ENCODE peak calls at places on chromosomes 13 and 19, in ten cellular contexts. A is ovary; Z is tibial nerve; D is tibial artery; C is RWPE2; G is K562; M is CD8-positive, alpha-beta T cell; S is psoas muscle; E is astrocyte; F is endodermal cell. H is an unnamed sample.

GRCh38 chr13:110557610-110558305 is 3.8 kb downstream of the RAB20 start:
- DNase-seq in A (no peak), Z (no peak), D (no peak), C (no peak), G (no peak), M (no peak), S (no peak), E (no peak), F (no peak), H (no peak)

GRCh38 chr19:2549701-2550191 is 73.8 kb downstream of the GADD45B start:
- DNase-seq in A (no peak), Z (peak), D (peak), C (no peak), G (no peak), M (no peak), S (peak), E (peak), F (no peak), H (no peak)

GRCh38 chr19:56403764-56404704 is at the start of gene ZNF583:
- DNase-seq in A (peak), Z (peak), D (peak), C (peak), G (peak), M (peak), S (peak), E (peak), F (peak), H (peak)

GRCh38 chr19:32416749-32417469 is 11.3 kb downstream of the DPY19L3 start:
- DNase-seq in A (no peak), Z (no peak), D (no peak), C (no peak), G (no peak), M (no peak), S (no peak), E (peak), F (no peak), H (no peak)

GRCh38 chr13:44695520-44695919 is 119.4 kb upstream of the TSC22D1 start:
- DNase-seq in A (no peak), Z (no peak), D (no peak), C (no peak), G (no peak), M (no peak), S (no peak), E (no peak), F (no peak), H (no peak)

GRCh38 chr19:1213391-1214286 is 8.1 kb downstream of the STK11 start:
- DNase-seq in A (peak), Z (no peak), D (peak), C (peak), G (no peak), M (no peak), S (peak), E (peak), F (no peak), H (peak)

GRCh38 chr13:72386138-72386684 is 341.2 kb downstream of the MZT1 start:
- DNase-seq in A (no peak), Z (no peak), D (no peak), C (no peak), G (no peak), M (no peak), S (no peak), E (no peak), F (no peak), H (no peak)

GRCh38 chr13:74136089-74136658 is 2.0 kb upstream of the KLF12 start:
- DNase-seq in A (peak), Z (no peak), D (peak), C (peak), G (no peak), M (no peak), S (peak), E (peak), F (no peak), H (peak)

GRCh38 chr13:36865265-36865664 is 46.2 kb downstream of the RFXAP start:
- DNase-seq in A (no peak), Z (no peak), D (no peak), C (no peak), G (no peak), M (no peak), S (no peak), E (no peak), F (no peak), H (no peak)

GRCh38 chr13:36766295-36766694 is 52.7 kb upstream of the RFXAP start:
- DNase-seq in A (no peak), Z (no peak), D (no peak), C (no peak), G (no peak), M (no peak), S (no peak), E (peak), F (no peak), H (no peak)

GRCh38 chr19:48631254-48631653 is 5.9 kb downstream of the DBP start:
- DNase-seq in A (peak), Z (no peak), D (no peak), C (no peak), G (no peak), M (no peak), S (no peak), E (no peak), F (peak), H (no peak)

GRCh38 chr19:51107406-51108065 is 673 bp downstream of the CTU1 start:
- DNase-seq in A (no peak), Z (no peak), D (no peak), C (no peak), G (peak), M (no peak), S (no peak), E (peak), F (no peak), H (no peak)

GRCh38 chr13:109389892-109390345 is 396.5 kb downstream of the IRS2 start:
- DNase-seq in A (no peak), Z (no peak), D (no peak), C (no peak), G (no peak), M (no peak), S (no peak), E (no peak), F (no peak), H (no peak)

GRCh38 chr19:1290699-1291651 is 5.3 kb downstream of the EFNA2 start:
- DNase-seq in A (no peak), Z (no peak), D (no peak), C (no peak), G (no peak), M (no peak), S (no peak), E (no peak), F (no peak), H (no peak)

GRCh38 chr13:70347947-70348620 is 239.8 kb upstream of the KLHL1 start:
- DNase-seq in A (no peak), Z (no peak), D (no peak), C (no peak), G (no peak), M (no peak), S (no peak), E (no peak), F (no peak), H (no peak)

GRCh38 chr13:60379837-60380236 is 17.2 kb upstream of the TDRD3 start:
- DNase-seq in A (no peak), Z (no peak), D (no peak), C (no peak), G (no peak), M (no peak), S (no peak), E (no peak), F (no peak), H (no peak)

GRCh38 chr19:20661150-20661819 is at the start of gene ZNF626:
- DNase-seq in A (peak), Z (peak), D (peak), C (peak), G (peak), M (peak), S (peak), E (peak), F (peak), H (peak)

GRCh38 chr19:8487137-8487851 is 15.1 kb downstream of the PRAM1 start:
- DNase-seq in A (no peak), Z (no peak), D (no peak), C (no peak), G (no peak), M (peak), S (no peak), E (no peak), F (no peak), H (peak)

GRCh38 chr19:35294328-35294727 is 2.4 kb downstream of the MAG start:
- DNase-seq in A (no peak), Z (no peak), D (no peak), C (no peak), G (no peak), M (no peak), S (no peak), E (no peak), F (no peak), H (no peak)

GRCh38 chr19:44142014-44142523 is 715 bp downstream of the ZNF234 start:
- DNase-seq in A (peak), Z (no peak), D (no peak), C (no peak), G (peak), M (no peak), S (no peak), E (peak), F (peak), H (no peak)

GRCh38 chr19:46349311-46349993 is 2.6 kb downstream of the PPP5C start:
- DNase-seq in A (no peak), Z (no peak), D (no peak), C (no peak), G (no peak), M (no peak), S (no peak), E (no peak), F (no peak), H (no peak)

GRCh38 chr13:97659602-97660001 is 225.6 kb downstream of the RAP2A start:
- DNase-seq in A (no peak), Z (no peak), D (no peak), C (no peak), G (no peak), M (no peak), S (no peak), E (no peak), F (no peak), H (no peak)

GRCh38 chr13:113109151-113110047 is 3.8 kb downstream of the F7 start:
- DNase-seq in A (no peak), Z (no peak), D (no peak), C (peak), G (no peak), M (no peak), S (peak), E (no peak), F (peak), H (no peak)

GRCh38 chr13:46641274-46642081 is 88.5 kb downstream of the LRCH1 start:
- DNase-seq in A (no peak), Z (no peak), D (no peak), C (no peak), G (no peak), M (no peak), S (no peak), E (no peak), F (no peak), H (no peak)
- H3K4me3 ChIP-seq in A (peak), Z (peak), D (peak), C (no peak), G (no peak), M (no peak), S (peak), E (peak), F (no peak), H (no peak)

GRCh38 chr19:55362174-55362989 is 678 bp downstream of the GARIN5B start:
- DNase-seq in A (no peak), Z (no peak), D (no peak), C (no peak), G (no peak), M (no peak), S (no peak), E (no peak), F (no peak), H (no peak)

GRCh38 chr19:55362990-55363716 is at the start of gene GARIN5B:
- DNase-seq in A (no peak), Z (no peak), D (no peak), C (no peak), G (no peak), M (no peak), S (no peak), E (no peak), F (no peak), H (no peak)

GRCh38 chr19:55358493-55358892 is 4.0 kb upstream of the COX6B2 start:
- DNase-seq in A (no peak), Z (no peak), D (no peak), C (no peak), G (no peak), M (no peak), S (no peak), E (no peak), F (no peak), H (no peak)

GRCh38 chr19:55358943-55359908 is 3.8 kb downstream of the GARIN5B start:
- DNase-seq in A (no peak), Z (no peak), D (no peak), C (peak), G (no peak), M (no peak), S (no peak), E (no peak), F (no peak), H (no peak)

GRCh38 chr19:55360902-55361301 is 2.2 kb downstream of the GARIN5B start:
- DNase-seq in A (no peak), Z (no peak), D (no peak), C (no peak), G (no peak), M (no peak), S (no peak), E (no peak), F (no peak), H (no peak)
- H3K27ac ChIP-seq in A (no peak), Z (no peak), D (no peak), C (no peak), G (no peak), M (no peak), S (no peak), E (no peak), F (no peak), H (no peak)

DNA sequence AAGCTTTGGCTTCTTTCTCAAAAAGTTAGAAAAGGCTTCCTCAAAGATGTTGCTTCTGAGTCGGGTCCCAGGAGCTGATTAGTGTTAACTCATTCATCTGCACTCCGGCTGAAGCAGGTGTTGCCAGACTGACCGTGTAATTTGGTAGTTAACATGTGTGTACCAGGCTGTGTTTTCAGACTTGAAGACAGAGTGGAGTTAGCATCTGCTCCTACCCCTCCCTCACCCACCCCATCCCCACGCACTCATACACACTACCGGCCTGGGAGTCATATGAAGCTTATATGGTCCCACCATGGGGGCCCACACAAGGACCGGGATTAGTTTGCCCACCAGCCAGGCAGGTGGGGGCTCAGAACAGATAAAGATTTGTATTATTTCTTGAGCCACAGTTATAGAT is 111.5 kb downstream of the DNAJC15 start:
- DNase-seq in A (no peak), Z (no peak), D (no peak), C (no peak), G (no peak), M (no peak), S (no peak), E (no peak), F (no peak), H (no peak)
- H3K4me3 ChIP-seq in A (no peak), Z (no peak), D (no peak), C (no peak), G (no peak), M (no peak), S (no peak), E (no peak), F (no peak), H (no peak)

DNA sequence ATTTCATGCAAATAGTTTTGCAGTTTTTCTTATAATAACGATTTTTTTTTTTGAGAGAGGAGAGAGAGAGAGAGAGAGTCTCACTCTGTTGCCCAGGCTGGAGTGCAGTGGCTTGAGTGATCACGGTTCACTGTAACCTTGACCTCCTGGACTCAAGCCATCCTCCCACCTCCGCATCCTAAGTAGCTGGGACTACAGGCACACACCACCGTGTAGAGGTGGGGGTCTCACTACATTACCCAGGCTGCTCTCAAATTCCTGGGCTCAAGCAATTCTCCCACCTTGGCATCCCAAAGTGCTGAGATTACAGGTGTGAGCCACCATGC is 26.8 kb upstream of the GJB6 start:
- DNase-seq in A (no peak), Z (no peak), D (no peak), C (no peak), G (no peak), M (no peak), S (no peak), E (no peak), F (no peak), H (no peak)
- H3K27ac ChIP-seq in A (no peak), Z (no peak), D (no peak), C (no peak), G (no peak), M (no peak), S (no peak), E (no peak), F (no peak), H (no peak)

GRCh38 chr19:47430041-47430802 is 10.9 kb upstream of the MEIS3 start:
- DNase-seq in A (no peak), Z (peak), D (no peak), C (no peak), G (no peak), M (no peak), S (no peak), E (peak), F (peak), H (no peak)

GRCh38 chr19:47432091-47432490 is 12.8 kb upstream of the MEIS3 start:
- DNase-seq in A (no peak), Z (no peak), D (no peak), C (no peak), G (no peak), M (no peak), S (no peak), E (no peak), F (no peak), H (no peak)

GRCh38 chr19:47429140-47429793 is 9.9 kb upstream of the MEIS3 start:
- DNase-seq in A (no peak), Z (no peak), D (no peak), C (no peak), G (no peak), M (no peak), S (no peak), E (no peak), F (peak), H (no peak)

GRCh38 chr19:47427241-47428176 is 8.2 kb upstream of the MEIS3 start:
- DNase-seq in A (peak), Z (peak), D (no peak), C (no peak), G (peak), M (peak), S (no peak), E (peak), F (peak), H (peak)

DNA sequence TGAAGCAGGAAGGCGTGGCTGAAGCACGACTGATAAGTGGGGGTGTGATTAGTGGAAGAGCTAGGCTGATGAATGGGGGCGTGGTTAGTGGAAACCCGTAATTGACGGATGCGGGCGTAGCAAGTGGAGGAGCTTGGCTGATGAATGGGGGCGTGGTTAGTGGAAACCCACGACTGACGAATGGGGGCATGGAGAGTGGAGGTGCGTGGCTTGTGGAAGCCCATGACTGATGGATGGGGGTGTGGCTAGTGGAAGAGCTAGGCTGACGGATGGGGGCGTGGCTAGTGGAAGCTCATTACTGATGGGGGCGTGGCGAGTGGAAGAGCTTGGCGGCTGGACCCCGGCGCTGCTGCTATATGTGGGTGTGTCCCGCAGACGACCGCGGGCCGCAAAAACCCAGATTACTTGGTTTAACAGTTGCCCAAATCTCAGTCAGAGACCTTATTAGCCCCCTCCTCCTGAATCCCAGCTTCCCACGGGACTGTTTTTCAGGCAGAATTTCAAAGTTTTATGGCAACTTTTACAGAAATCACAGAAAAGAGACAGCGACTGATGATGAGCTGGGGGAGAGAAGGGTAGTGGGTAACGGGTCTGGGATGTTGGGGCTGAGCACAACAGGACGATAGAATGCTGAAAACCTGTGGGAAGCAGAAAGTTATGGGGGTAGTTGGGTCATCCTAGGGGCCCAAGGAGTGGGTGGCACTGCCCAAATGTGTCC is 9.0 kb upstream of the MEIS3 start:
- DNase-seq in A (peak), Z (peak), D (peak), C (peak), G (peak), M (peak), S (peak), E (peak), F (peak), H (peak)
- H3K4me3 ChIP-seq in A (no peak), Z (no peak), D (no peak), C (peak), G (peak), M (peak), S (no peak), E (peak), F (peak), H (peak)

GRCh38 chr19:10107817-10108367 is 1.7 kb downstream of the PPAN start:
- DNase-seq in A (no peak), Z (no peak), D (no peak), C (no peak), G (no peak), M (no peak), S (no peak), E (no peak), F (no peak), H (no peak)

GRCh38 chr19:10109528-10109927 is 2.0 kb upstream of the P2RY11 start:
- DNase-seq in A (no peak), Z (no peak), D (no peak), C (no peak), G (no peak), M (no peak), S (no peak), E (no peak), F (no peak), H (no peak)

GRCh38 chr19:10106100-10106936 is at the start of gene PPAN:
- DNase-seq in A (peak), Z (peak), D (peak), C (peak), G (peak), M (peak), S (peak), E (peak), F (peak), H (peak)

GRCh38 chr19:10105241-10106099 is 692 bp upstream of the PPAN start:
- DNase-seq in A (no peak), Z (no peak), D (no peak), C (no peak), G (peak), M (no peak), S (no peak), E (no peak), F (no peak), H (peak)

DNA sequence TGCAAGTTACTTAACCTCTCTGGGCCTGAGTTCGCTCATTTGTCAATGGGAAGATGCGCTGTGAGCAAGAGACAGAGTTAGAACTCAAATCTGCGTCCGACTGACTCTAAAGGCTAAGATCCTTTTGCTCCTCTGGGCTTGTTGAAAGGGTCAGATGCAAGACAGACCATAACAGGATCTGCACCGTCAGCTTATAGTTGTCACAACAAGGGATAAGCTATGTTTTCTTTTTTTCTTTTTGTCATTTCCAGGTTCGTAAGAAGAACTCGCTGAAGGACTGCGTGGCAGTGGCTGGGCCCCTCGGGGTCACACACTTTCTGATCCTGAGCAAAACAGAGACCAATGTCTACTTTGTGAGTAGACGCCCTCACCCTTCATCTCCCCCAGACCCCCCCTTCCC is 1.1 kb downstream of the PPAN start:
- DNase-seq in A (no peak), Z (no peak), D (no peak), C (no peak), G (no peak), M (no peak), S (no peak), E (no peak), F (no peak), H (no peak)
- H3K27ac ChIP-seq in A (no peak), Z (no peak), D (no peak), C (peak), G (peak), M (peak), S (peak), E (peak), F (no peak), H (peak)